ENCODE peak calls at places on chromosomes 4 and X, in five cellular contexts. X is stimulated activated CD4-positive, alpha-beta T cell treated with anti-CD3 and anti-CD28 coated beads, Interleukin-4, amount 100 ng/mL, for 48 hours; A is EL; K is ELR; E is activated effector memory CD4-positive, alpha-beta T cell treated with Interleukin-2 at 50 U/mL for 16 hours. W is an unnamed sample.

GRCh38 chrX:131827935-131828334 is 195.2 kb upstream of the STK26 start:
- DNase-seq in X (peak; percentile 19), A (no peak), K (peak; percentile 23), E (no peak), W (no peak)

GRCh38 chrX:70033348-70033747 is 16.4 kb downstream of the AWAT2 start:
- DNase-seq in X (peak; percentile 23), A (peak; percentile 41), K (peak; percentile 45), E (no peak), W (peak; percentile 5)

GRCh38 chr4:37976991-37977470 is 16.8 kb downstream of the PTTG2 start:
- DNase-seq in X (peak; percentile 64), A (peak; percentile 84), K (peak; percentile 83), E (peak; percentile 69), W (peak; percentile 90)

GRCh38 chrX:41695464-41695863 is 6.7 kb downstream of the GPR34 start:
- DNase-seq in X (no peak), A (no peak), K (peak; percentile 2), E (no peak), W (peak; percentile 5)

GRCh38 chr4:139607302-139608060 is 51.5 kb upstream of the SETD7 start:
- DNase-seq in X (no peak), A (no peak), K (no peak), E (no peak), W (peak; percentile 56)

GRCh38 chr4:95091272-95091671 is 333.5 kb downstream of the BMPR1B start:
- DNase-seq in X (no peak), A (no peak), K (no peak), E (no peak), W (peak; percentile 62)

GRCh38 chrX:8044861-8045434 is 117.7 kb upstream of the PNPLA4 start:
- DNase-seq in X (no peak), A (no peak), K (no peak), E (no peak), W (peak; percentile 47)

GRCh38 chr4:184279496-184280082 is 61.9 kb upstream of the ENPP6 start:
- DNase-seq in X (no peak), A (no peak), K (no peak), E (no peak), W (no peak)

GRCh38 chr4:150385606-150386005 is 196.3 kb upstream of the MAB21L2 start:
- DNase-seq in X (no peak), A (peak; percentile 86), K (peak; percentile 83), E (no peak), W (peak; percentile 85)

GRCh38 chrX:118579417-118579816 is 83.8 kb downstream of the DOCK11 start:
- DNase-seq in X (no peak), A (no peak), K (no peak), E (no peak), W (no peak)

GRCh38 chr4:11475871-11476270 is 47.2 kb upstream of the HS3ST1 start:
- DNase-seq in X (no peak), A (no peak), K (no peak), E (no peak), W (no peak)

GRCh38 chrX:115332832-115333231 is 43.3 kb downstream of the LUZP4 start:
- DNase-seq in X (no peak), A (no peak), K (no peak), E (no peak), W (no peak)

GRCh38 chrX:134685662-134686061 is 27.4 kb upstream of the PLAC1 start:
- DNase-seq in X (no peak), A (peak; percentile 59), K (no peak), E (no peak), W (no peak)

GRCh38 chr4:26076896-26077295 is 162.9 kb downstream of the SMIM20 start:
- DNase-seq in X (no peak), A (peak; percentile 60), K (peak; percentile 78), E (no peak), W (no peak)

GRCh38 chr4:6668391-6668790 is 25.3 kb upstream of the S100P start:
- DNase-seq in X (no peak), A (peak; percentile 74), K (peak; percentile 67), E (no peak), W (peak; percentile 89)